ENCODE peak calls at places on chromosome 10, in five cellular contexts. R, P, B, Q and A are unnamed samples.

GRCh38 chr10:69972951-69973350 is 79.7 kb upstream of the MACROH2A2 start:
- DNase-seq in B (no peak), Q (no peak), P (peak), R (no peak), A (no peak)

GRCh38 chr10:8967004-8967530 is 912.6 kb downstream of the GATA3 start:
- DNase-seq in Q (no peak), P (peak), R (no peak), B (no peak), A (no peak)

GRCh38 chr10:78572565-78572964 is 496.2 kb upstream of the ZMIZ1 start:
- DNase-seq in B (no peak), P (no peak), R (no peak), Q (peak), A (no peak)

GRCh38 chr10:15744217-15744865 is 24.6 kb upstream of the ITGA8 start:
- DNase-seq in Q (no peak), B (no peak), R (no peak), P (peak), A (no peak)

GRCh38 chr10:110425684-110426293 is 71.9 kb upstream of the DUSP5 start:
- DNase-seq in Q (no peak), R (no peak), B (no peak), P (peak), A (no peak)

GRCh38 chr10:93352638-93353383 is 129.3 kb downstream of the MYOF start:
- DNase-seq in P (peak), R (no peak), Q (no peak), B (no peak), A (no peak)

GRCh38 chr10:8275911-8276310 is 221.4 kb downstream of the GATA3 start:
- DNase-seq in B (no peak), Q (no peak), P (no peak), R (no peak), A (no peak)

GRCh38 chr10:51501396-51501795 is 198.0 kb downstream of the CSTF2T start:
- DNase-seq in B (no peak), Q (no peak), P (peak), R (no peak), A (no peak)

GRCh38 chr10:78605800-78606350 is 462.9 kb upstream of the ZMIZ1 start:
- DNase-seq in R (no peak), B (no peak), P (no peak), Q (no peak), A (no peak)

GRCh38 chr10:25565570-25565969 is 368.5 kb upstream of the MYO3A start:
- DNase-seq in R (no peak), B (no peak), Q (no peak), P (no peak), A (no peak)

GRCh38 chr10:71424496-71425194 is 27.9 kb downstream of the CDH23 start:
- DNase-seq in B (no peak), R (no peak), Q (no peak), P (no peak), A (no peak)

GRCh38 chr10:110437761-110438341 is 59.9 kb upstream of the DUSP5 start:
- DNase-seq in P (no peak), R (no peak), Q (no peak), B (peak), A (no peak)

DNA sequence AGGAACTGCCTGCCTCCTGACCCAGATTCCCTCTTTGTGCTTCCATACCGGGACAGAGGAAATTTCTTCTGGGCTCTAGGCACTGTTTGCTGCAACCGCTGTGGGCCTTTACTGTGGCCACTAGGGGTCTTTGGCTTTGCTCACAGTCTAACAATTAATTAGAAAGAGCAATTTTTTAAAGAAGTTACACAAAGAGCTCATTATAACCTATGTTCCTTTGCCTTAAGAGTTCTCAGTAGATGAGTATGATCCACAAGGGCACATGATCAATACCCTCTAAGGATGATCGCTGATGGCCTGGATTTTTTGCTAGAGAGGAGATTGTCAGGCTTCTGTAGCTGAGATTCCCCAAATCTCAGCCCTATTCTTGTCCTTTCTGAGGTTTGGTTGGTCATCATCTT is 80.8 kb upstream of the RHOBTB1 start:
- DNase-seq in Q (no peak), P (peak), B (no peak), R (peak), A (no peak)
- TF ChIP-seq CTCF in Q (peak), P (peak), B (peak), R (peak), A (peak)

DNA sequence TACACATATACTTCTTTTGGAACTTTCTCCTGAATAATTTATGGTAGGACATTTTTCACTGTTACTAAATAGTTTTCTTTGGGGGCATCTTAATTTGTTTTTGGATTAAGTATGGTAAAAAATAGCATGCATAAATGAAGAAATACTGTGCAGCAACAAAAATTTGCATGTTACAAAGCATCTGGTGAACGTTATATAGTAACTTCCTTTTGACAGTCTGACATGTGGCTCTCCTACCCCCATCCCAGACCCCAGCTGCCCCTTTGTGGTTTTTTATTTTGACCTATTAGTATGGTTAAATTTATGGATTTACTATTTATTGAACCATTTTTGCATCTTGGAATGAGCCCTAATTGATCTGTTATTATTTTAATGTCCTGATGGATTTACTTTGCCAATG is 9.9 kb downstream of the TASOR2 start:
- DNase-seq in B (no peak), P (no peak), R (no peak), Q (no peak), A (no peak)
- TF ChIP-seq CTCF in B (no peak), P (no peak), R (no peak), Q (no peak), A (no peak)

DNA sequence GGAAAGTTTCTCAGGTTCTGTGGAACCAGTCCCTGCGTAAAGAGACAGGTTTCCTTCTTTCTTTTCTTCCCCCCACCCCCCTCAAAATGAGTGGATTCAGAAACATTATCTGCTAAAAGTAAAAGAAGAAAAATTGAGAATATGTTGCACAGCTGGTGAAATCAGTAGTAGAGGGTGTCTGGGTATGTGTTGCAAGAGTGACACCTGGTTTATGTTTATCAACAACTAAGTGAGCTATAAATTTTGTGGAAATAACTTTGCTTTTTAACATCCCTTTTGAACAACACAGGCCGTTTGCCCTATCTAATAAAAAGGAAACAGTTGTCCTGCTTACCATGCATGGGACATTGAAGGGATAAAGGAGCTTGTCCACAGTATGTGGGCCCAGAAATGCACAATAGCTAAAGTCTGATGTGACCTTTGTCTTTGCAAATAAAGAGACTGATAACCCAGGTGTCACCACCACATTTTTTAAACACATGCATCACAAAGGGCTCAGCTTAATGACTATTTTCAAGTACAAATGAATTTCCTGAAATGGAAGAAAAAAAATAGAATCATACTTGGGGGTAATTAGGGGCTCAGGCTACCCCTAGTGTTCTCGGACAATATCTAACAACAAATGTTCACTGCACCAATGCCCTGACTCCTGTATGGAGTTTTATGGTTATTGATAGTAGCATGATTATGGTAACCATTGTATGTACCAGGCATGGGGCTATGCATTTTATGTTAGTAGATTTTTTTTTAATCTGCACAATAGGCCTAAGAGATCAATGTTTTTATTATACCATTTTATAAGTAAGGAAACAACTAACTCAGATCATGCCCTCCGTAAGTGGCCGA is 221.7 kb upstream of the TCF7L2 start:
- DNase-seq in Q (no peak), R (no peak), B (no peak), P (no peak), A (no peak)
- TF ChIP-seq CTCF in Q (no peak), R (no peak), B (no peak), P (no peak), A (no peak)

GRCh38 chr10:17235136-17235535 is 7.1 kb downstream of the VIM start:
- DNase-seq in B (no peak), Q (no peak), R (no peak), P (peak), A (no peak)
- TF ChIP-seq CTCF in B (no peak), Q (no peak), R (no peak), P (no peak), A (peak)

GRCh38 chr10:131886181-131886716 is 14.6 kb upstream of the PPP2R2D start:
- DNase-seq in R (no peak), P (no peak), B (no peak), Q (no peak), A (no peak)
- TF ChIP-seq CTCF in R (no peak), P (no peak), B (no peak), Q (no peak), A (no peak)

GRCh38 chr10:87661861-87662785 is 2.4 kb downstream of the PAPSS2 start:
- DNase-seq in Q (no peak), P (no peak), R (no peak), B (no peak), A (no peak)

GRCh38 chr10:87660484-87661133 is 931 bp downstream of the PAPSS2 start:
- DNase-seq in Q (no peak), B (no peak), R (no peak), P (peak), A (no peak)

GRCh38 chr10:87658383-87658795 is 1.3 kb upstream of the PAPSS2 start:
- DNase-seq in B (no peak), P (no peak), R (no peak), Q (no peak), A (no peak)

GRCh38 chr10:87658858-87659555 is 671 bp upstream of the PAPSS2 start:
- DNase-seq in P (no peak), B (no peak), R (no peak), Q (no peak), A (no peak)

DNA sequence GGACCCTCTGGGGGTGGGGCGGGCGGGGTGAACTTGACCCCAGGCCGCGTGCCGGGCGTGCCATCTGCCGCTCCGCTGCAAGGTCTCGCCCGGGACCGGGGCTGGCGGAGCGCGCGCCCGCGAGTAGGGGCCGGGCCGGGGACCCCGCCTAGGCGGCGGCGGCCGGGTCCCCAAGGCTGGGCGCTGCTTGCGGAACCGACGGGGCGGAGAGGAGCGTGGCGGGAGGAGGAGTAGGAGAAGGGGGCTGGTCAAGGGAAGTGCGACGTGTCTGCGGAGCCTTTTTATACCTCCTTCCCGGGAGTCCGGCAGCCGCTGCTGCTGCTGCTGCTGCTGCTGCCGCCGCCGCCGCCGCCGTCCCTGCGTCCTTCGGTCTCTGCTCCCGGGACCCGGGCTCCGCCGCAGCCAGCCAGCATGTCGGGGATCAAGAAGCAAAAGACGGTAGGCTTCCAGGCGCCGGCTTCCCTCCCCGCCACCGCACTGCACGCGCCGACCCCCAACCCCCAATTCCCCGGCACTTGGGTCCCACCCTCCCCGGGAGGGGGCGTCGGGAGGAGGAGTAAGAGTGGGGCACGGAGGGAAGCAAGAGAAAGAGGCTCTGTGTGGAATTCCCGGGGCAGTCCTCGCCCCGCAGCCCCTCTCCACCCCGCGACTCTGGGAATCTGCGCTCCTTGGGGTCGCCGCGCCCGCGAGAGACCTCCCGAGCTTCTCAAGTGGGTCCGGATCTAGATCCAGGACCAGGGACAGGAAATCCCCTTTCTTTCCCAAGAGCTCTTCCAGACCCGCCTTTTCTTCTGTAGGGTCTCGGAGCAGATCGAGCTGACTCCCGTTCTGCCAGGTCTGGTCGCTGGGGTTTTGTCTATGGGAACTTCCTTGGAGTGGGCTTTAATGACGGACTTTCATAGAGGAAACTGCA is at the start of gene PAPSS2:
- DNase-seq in Q (peak), P (peak), B (peak), R (no peak), A (peak)
- TF ChIP-seq CTCF in Q (no peak), P (peak), B (no peak), R (no peak), A (no peak)

GRCh38 chr10:74153123-74153522 is 2.1 kb downstream of the ADK start:
- DNase-seq in B (no peak), Q (no peak), P (peak), R (no peak), A (no peak)
- TF ChIP-seq CTCF in B (no peak), Q (peak), P (peak), R (peak), A (peak)

DNA sequence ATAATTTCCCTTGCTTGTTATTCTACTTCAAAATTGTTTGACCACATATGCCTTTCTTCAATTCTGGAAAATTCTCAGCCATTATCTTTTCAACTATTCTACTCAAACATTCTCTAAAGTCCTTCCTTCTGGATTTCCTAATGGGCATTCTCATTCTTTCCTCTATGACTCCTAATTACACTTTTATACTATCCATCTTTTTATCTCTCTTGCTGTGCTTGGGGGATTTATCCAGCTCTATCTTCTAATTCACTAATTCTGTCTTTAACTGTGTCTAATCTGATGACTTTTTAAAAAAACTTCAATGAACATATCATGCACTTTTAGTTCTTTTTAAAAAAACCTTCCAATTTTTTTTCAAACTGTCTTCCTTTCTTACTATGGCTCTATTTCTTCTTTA is 38.4 kb downstream of the C10orf143 start:
- DNase-seq in Q (no peak), R (no peak), B (no peak), P (no peak), A (no peak)
- TF ChIP-seq CTCF in Q (no peak), R (no peak), B (no peak), P (no peak), A (no peak)